ENCODE peak calls at places on chromosomes 16 and 17, in eight cellular contexts. L is gastrocnemius medialis, W is heart right ventricle, P is heart left ventricle, Y is right lobe of liver, S is Peyer's patch, F is IMR-90, J is ascending aorta. K is an unnamed sample.

GRCh38 chr16:84143784-84144199 is 1.2 kb downstream of the HSDL1 start:
- DNase-seq in W (no peak), F (no peak), J (no peak), Y (no peak), P (no peak), L (no peak), S (no peak), K (no peak)

GRCh38 chr17:14296511-14296910 is 4.4 kb upstream of the HS3ST3B1 start:
- DNase-seq in F (no peak), S (no peak), Y (no peak), L (no peak), J (no peak), P (no peak), W (no peak), K (no peak)

GRCh38 chr17:17439971-17440843 is 36.6 kb upstream of the MED9 start:
- DNase-seq in F (peak; percentile 42), J (no peak), S (peak; percentile 93), P (peak; percentile 44), Y (peak; percentile 64), L (no peak), W (peak; percentile 31), K (no peak)

GRCh38 chr17:37475713-37476420 is 13.8 kb upstream of the DUSP14 start:
- DNase-seq in S (no peak), P (no peak), W (no peak), L (no peak), F (no peak), Y (no peak), J (no peak), K (no peak)

GRCh38 chr17:78537217-78537860 is 39.9 kb downstream of the DNAH17 start:
- DNase-seq in S (no peak), J (no peak), W (no peak), L (no peak), F (no peak), P (no peak), Y (no peak), K (no peak)

GRCh38 chr17:1485311-1485747 is 7.2 kb downstream of the MYO1C start:
- DNase-seq in F (no peak), L (no peak), P (peak; percentile 80), J (no peak), Y (no peak), W (peak; percentile 76), S (peak; percentile 74), K (no peak)

GRCh38 chr17:61504697-61505096 is 52.5 kb downstream of the TBX4 start:
- DNase-seq in J (no peak), F (peak; percentile 96), L (no peak), S (no peak), Y (no peak), W (no peak), P (no peak), K (peak; percentile 92)

GRCh38 chr16:83887088-83887487 is 11.8 kb upstream of the MLYCD start:
- DNase-seq in S (peak; percentile 51), W (no peak), F (no peak), L (no peak), J (no peak), P (no peak), Y (no peak), K (no peak)

GRCh38 chr16:19559242-19559910 is 3.9 kb downstream of the VPS35L start:
- DNase-seq in S (peak; percentile 61), L (no peak), F (peak; percentile 69), J (no peak), Y (no peak), P (no peak), W (peak; percentile 23), K (no peak)

GRCh38 chr17:39928868-39929651 is 1.5 kb downstream of the LRRC3C start:
- DNase-seq in W (no peak), Y (no peak), F (peak; percentile 96), J (no peak), S (no peak), L (no peak), P (no peak), K (peak; percentile 92)

GRCh38 chr16:67104061-67104460 is 5.7 kb upstream of the PHAF1 start:
- DNase-seq in W (peak; percentile 29), L (no peak), J (no peak), Y (no peak), P (no peak), F (peak; percentile 23), S (no peak), K (no peak)

GRCh38 chr16:81669473-81670350 is 109.4 kb upstream of the PLCG2 start:
- DNase-seq in W (no peak), J (no peak), P (no peak), Y (no peak), S (no peak), F (no peak), L (no peak), K (no peak)

GRCh38 chr16:27721548-27722265 is 171.8 kb downstream of the KATNIP start:
- DNase-seq in J (no peak), W (peak; percentile 69), F (peak; percentile 78), P (peak; percentile 67), Y (no peak), S (peak; percentile 64), L (peak; percentile 44), K (peak; percentile 30)

GRCh38 chr17:39486242-39486641 is 25.0 kb downstream of the CDK12 start:
- DNase-seq in J (no peak), F (peak; percentile 77), W (no peak), P (no peak), L (no peak), S (no peak), Y (no peak), K (peak; percentile 46)

GRCh38 chr17:55706808-55707773 is 15.6 kb downstream of the TMEM100 start:
- DNase-seq in S (no peak), L (no peak), F (no peak), P (no peak), Y (no peak), W (no peak), J (no peak), K (no peak)

GRCh38 chr17:42743595-42744282 is 1.1 kb downstream of the EZH1 start:
- DNase-seq in P (no peak), L (no peak), Y (no peak), J (no peak), S (no peak), F (no peak), W (no peak), K (no peak)

GRCh38 chr17:42748202-42748905 is 3.5 kb upstream of the EZH1 start:
- DNase-seq in F (no peak), L (no peak), W (peak; percentile 43), Y (no peak), J (no peak), S (no peak), P (no peak), K (no peak)

GRCh38 chr17:42740699-42741098 is 4.1 kb downstream of the EZH1 start:
- DNase-seq in P (no peak), L (no peak), S (no peak), W (no peak), Y (no peak), J (no peak), F (no peak), K (no peak)

GRCh38 chr17:42744806-42745617 is at the start of gene EZH1:
- DNase-seq in F (peak; percentile 86), S (peak; percentile 94), W (peak; percentile 89), P (peak; percentile 90), Y (peak; percentile 93), L (peak; percentile 74), J (peak; percentile 61), K (peak; percentile 44)

GRCh38 chr17:42744283-42744805 is 496 bp downstream of the EZH1 start:
- DNase-seq in W (peak; percentile 83), J (peak; percentile 41), P (peak; percentile 84), F (peak; percentile 41), L (peak; percentile 79), Y (peak; percentile 92), S (peak; percentile 87), K (no peak)
- TF ChIP-seq CTCF in W (no peak), J (no peak), P (no peak), F (no peak), L (no peak), Y (no peak), S (no peak), K (no peak)

GRCh38 chr17:62618647-62619412 is 8.6 kb upstream of the MRC2 start:
- DNase-seq in P (no peak), W (no peak), S (no peak), F (no peak), J (no peak), L (no peak), Y (no peak), K (no peak)
- H3K4me3 ChIP-seq in P (no peak overlapping the region), W (no peak overlapping the region), S (no peak overlapping the region), F (no peak overlapping the region), J (no peak overlapping the region), L (no peak overlapping the region), Y (no peak overlapping the region), K (no peak overlapping the region)

GRCh38 chr17:47917581-47917980 is 21.5 kb downstream of the SP2 start:
- DNase-seq in J (no peak), P (no peak), S (no peak), F (no peak), Y (no peak), W (no peak), L (no peak), K (no peak)

GRCh38 chr17:47918003-47918402 is 22.0 kb downstream of the SP2 start:
- DNase-seq in L (no peak), S (no peak), P (no peak), F (no peak), J (no peak), W (no peak), Y (no peak), K (no peak)

GRCh38 chr17:47914296-47914948 is 18.4 kb downstream of the SP2 start:
- DNase-seq in S (no peak), P (no peak), J (no peak), Y (no peak), W (no peak), F (no peak), L (peak; percentile 24), K (no peak)

GRCh38 chr17:47915667-47916242 is 19.7 kb downstream of the SP2 start:
- DNase-seq in W (peak; percentile 42), J (no peak), L (no peak), F (no peak), P (peak; percentile 52), Y (no peak), S (no peak), K (no peak)

GRCh38 chr17:47916489-47917208 is 20.6 kb downstream of the SP2 start:
- DNase-seq in P (no peak), W (no peak), F (no peak), S (no peak), L (no peak), Y (no peak), J (no peak), K (no peak)
- H3K27me3 ChIP-seq in P (no peaks in the 10 kb centered on the region), W (no peaks in the 10 kb centered on the region), F (no peaks in the 10 kb centered on the region), S (no peaks in the 10 kb centered on the region), L (no peaks in the 10 kb centered on the region), Y (no peaks in the 10 kb centered on the region), J (no peaks in the 10 kb centered on the region), K (no peaks in the 10 kb centered on the region)

DNA sequence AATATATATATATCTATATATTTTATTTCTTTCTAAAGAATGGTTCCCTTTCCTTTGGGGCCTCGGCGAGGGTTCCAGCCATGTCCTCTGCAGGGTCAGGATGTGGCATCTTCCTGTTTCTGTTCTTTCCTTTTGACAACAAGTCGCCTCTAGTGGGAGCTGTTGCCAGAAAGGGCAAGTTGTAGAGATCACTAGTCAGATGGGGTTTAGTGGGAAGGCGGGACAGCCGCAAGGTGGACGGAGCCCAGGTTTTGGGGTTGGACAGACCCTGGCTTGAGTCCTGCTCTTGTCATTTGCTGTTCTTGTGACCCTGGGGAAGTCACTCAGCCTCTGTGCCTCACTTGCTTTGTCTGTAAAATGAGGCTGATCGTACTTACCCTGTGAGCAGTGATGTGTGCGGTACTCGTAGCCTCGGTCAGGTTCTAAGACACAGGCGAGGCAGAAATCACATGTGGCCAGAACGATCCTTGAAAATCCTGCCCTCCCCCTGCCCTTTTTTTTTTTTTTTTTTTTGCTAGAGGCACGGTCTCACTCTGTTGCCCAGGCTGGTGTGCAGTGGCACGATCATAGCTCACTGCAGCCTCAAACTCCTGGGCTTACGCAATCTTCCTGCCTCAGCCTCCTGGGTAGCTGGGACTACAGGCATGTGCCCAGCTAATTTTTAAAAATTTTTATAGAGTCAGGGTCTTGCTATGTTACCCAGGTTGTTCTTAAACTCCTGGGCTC is 80.1 kb downstream of the ABCC6 start:
- DNase-seq in L (no peak), P (no peak), F (no peak), J (no peak), S (no peak), Y (no peak), W (no peak), K (no peak)
- TF ChIP-seq CTCF in L (no peak), P (no peak), F (peak; percentile 6), J (no peak), S (no peak), Y (peak; percentile 53), W (no peak), K (peak; percentile 37)